ENCODE peak calls at places on chromosomes 16 and 17, in nine cellular contexts. One of them, this sample, is unnamed.

GRCh38 chr17:50328360-50328759 is 17.6 kb upstream of the XYLT2 start:
- DNase-seq in A549: no peak
- DNase-seq in sigmoid colon: no peak
- DNase-seq in stomach: no peak
- DNase-seq in suprapubic skin: no peak
- DNase-seq in heart left ventricle: no peak
- DNase-seq in testis: no peak
- DNase-seq in body of pancreas: no peak
- DNase-seq in HCT116: no peak
- DNase-seq in this sample: no peak

GRCh38 chr17:61129876-61130275 is 269.8 kb upstream of the TBX2 start:
- DNase-seq in testis: no peak
- DNase-seq in heart left ventricle: no peak
- DNase-seq in body of pancreas: no peak
- DNase-seq in stomach: no peak
- DNase-seq in A549: no peak
- DNase-seq in HCT116: no peak
- DNase-seq in sigmoid colon: no peak
- DNase-seq in suprapubic skin: no peak
- DNase-seq in this sample: no peak

GRCh38 chr16:14470788-14471187 is 159.3 kb downstream of the PARN start:
- DNase-seq in stomach: no peak
- DNase-seq in HCT116: no peak
- DNase-seq in heart left ventricle: no peak
- DNase-seq in body of pancreas: no peak
- DNase-seq in sigmoid colon: no peak
- DNase-seq in suprapubic skin: no peak
- DNase-seq in A549: no peak
- DNase-seq in testis: no peak
- DNase-seq in this sample: no peak

GRCh38 chr17:31371511-31372097 is 19.9 kb upstream of the RAB11FIP4 start:
- DNase-seq in heart left ventricle: no peak
- DNase-seq in suprapubic skin: no peak
- DNase-seq in A549: no peak
- DNase-seq in body of pancreas: no peak
- DNase-seq in HCT116: no peak
- DNase-seq in sigmoid colon: no peak
- DNase-seq in stomach: no peak
- DNase-seq in testis: no peak
- DNase-seq in this sample: no peak

GRCh38 chr17:49438885-49439284 is 24.2 kb upstream of the PHB1 start:
- DNase-seq in stomach: no peak
- DNase-seq in suprapubic skin: peak
- DNase-seq in heart left ventricle: no peak
- DNase-seq in testis: no peak
- DNase-seq in body of pancreas: no peak
- DNase-seq in sigmoid colon: no peak
- DNase-seq in HCT116: no peak
- DNase-seq in A549: no peak
- DNase-seq in this sample: no peak

GRCh38 chr17:20189322-20189721 is 180.2 kb downstream of the SPECC1 start:
- DNase-seq in A549: no peak
- DNase-seq in HCT116: no peak
- DNase-seq in stomach: no peak
- DNase-seq in body of pancreas: no peak
- DNase-seq in testis: peak
- DNase-seq in sigmoid colon: no peak
- DNase-seq in suprapubic skin: no peak
- DNase-seq in heart left ventricle: no peak
- DNase-seq in this sample: peak

GRCh38 chr16:15642557-15643452 is at the start of gene MARF1:
- DNase-seq in sigmoid colon: peak
- DNase-seq in body of pancreas: peak
- DNase-seq in stomach: peak
- DNase-seq in suprapubic skin: peak
- DNase-seq in HCT116: peak
- DNase-seq in testis: peak
- DNase-seq in A549: peak
- DNase-seq in heart left ventricle: peak
- DNase-seq in this sample: peak

GRCh38 chr16:71722801-71723536 is 1.5 kb downstream of the PHLPP2 start:
- DNase-seq in suprapubic skin: peak
- DNase-seq in heart left ventricle: peak
- DNase-seq in stomach: peak
- DNase-seq in body of pancreas: peak
- DNase-seq in HCT116: peak
- DNase-seq in A549: peak
- DNase-seq in sigmoid colon: peak
- DNase-seq in testis: peak
- DNase-seq in this sample: peak

GRCh38 chr16:28308794-28309535 is 16.6 kb downstream of the SBK1 start:
- DNase-seq in HCT116: no peak
- DNase-seq in body of pancreas: no peak
- DNase-seq in suprapubic skin: no peak
- DNase-seq in sigmoid colon: no peak
- DNase-seq in stomach: no peak
- DNase-seq in testis: no peak
- DNase-seq in heart left ventricle: peak
- DNase-seq in A549: no peak
- DNase-seq in this sample: no peak

GRCh38 chr17:64196626-64197025 is 66.4 kb downstream of the TEX2 start:
- DNase-seq in A549: no peak
- DNase-seq in sigmoid colon: no peak
- DNase-seq in stomach: no peak
- DNase-seq in suprapubic skin: no peak
- DNase-seq in heart left ventricle: no peak
- DNase-seq in HCT116: no peak
- DNase-seq in body of pancreas: no peak
- DNase-seq in testis: no peak
- DNase-seq in this sample: no peak

GRCh38 chr16:67192781-67193260 is 866 bp downstream of the E2F4 start:
- DNase-seq in suprapubic skin: no peak
- DNase-seq in testis: no peak
- DNase-seq in body of pancreas: no peak
- DNase-seq in HCT116: no peak
- DNase-seq in sigmoid colon: no peak
- DNase-seq in heart left ventricle: no peak
- DNase-seq in stomach: no peak
- DNase-seq in A549: no peak
- DNase-seq in this sample: peak

GRCh38 chr16:29312835-29313558 is 93.5 kb downstream of the NPIPB11 start:
- DNase-seq in body of pancreas: no peak
- DNase-seq in sigmoid colon: peak
- DNase-seq in HCT116: no peak
- DNase-seq in suprapubic skin: no peak
- DNase-seq in testis: peak
- DNase-seq in A549: no peak
- DNase-seq in stomach: no peak
- DNase-seq in heart left ventricle: no peak
- DNase-seq in this sample: no peak

GRCh38 chr16:66457888-66458287 is 30.8 kb downstream of the BEAN1 start:
- DNase-seq in A549: peak
- DNase-seq in body of pancreas: no peak
- DNase-seq in suprapubic skin: peak
- DNase-seq in sigmoid colon: peak
- DNase-seq in HCT116: no peak
- DNase-seq in stomach: no peak
- DNase-seq in testis: no peak
- DNase-seq in heart left ventricle: no peak
- DNase-seq in this sample: no peak

GRCh38 chr17:48045270-48046001 is 2.7 kb upstream of the NFE2L1 start:
- DNase-seq in testis: no peak
- DNase-seq in suprapubic skin: no peak
- DNase-seq in stomach: no peak
- DNase-seq in heart left ventricle: no peak
- DNase-seq in sigmoid colon: no peak
- DNase-seq in HCT116: no peak
- DNase-seq in A549: no peak
- DNase-seq in body of pancreas: peak
- DNase-seq in this sample: no peak

GRCh38 chr16:88570691-88571092 is 489 bp downstream of the ZC3H18 start:
- DNase-seq in stomach: no peak
- DNase-seq in testis: peak
- DNase-seq in A549: no peak
- DNase-seq in heart left ventricle: no peak
- DNase-seq in sigmoid colon: no peak
- DNase-seq in body of pancreas: peak
- DNase-seq in HCT116: no peak
- DNase-seq in suprapubic skin: no peak
- DNase-seq in this sample: peak

GRCh38 chr16:89793955-89794354 is 22.5 kb downstream of the FANCA start:
- DNase-seq in heart left ventricle: no peak
- DNase-seq in sigmoid colon: no peak
- DNase-seq in body of pancreas: no peak
- DNase-seq in testis: no peak
- DNase-seq in suprapubic skin: no peak
- DNase-seq in HCT116: no peak
- DNase-seq in stomach: no peak
- DNase-seq in A549: no peak
- DNase-seq in this sample: no peak

DNA sequence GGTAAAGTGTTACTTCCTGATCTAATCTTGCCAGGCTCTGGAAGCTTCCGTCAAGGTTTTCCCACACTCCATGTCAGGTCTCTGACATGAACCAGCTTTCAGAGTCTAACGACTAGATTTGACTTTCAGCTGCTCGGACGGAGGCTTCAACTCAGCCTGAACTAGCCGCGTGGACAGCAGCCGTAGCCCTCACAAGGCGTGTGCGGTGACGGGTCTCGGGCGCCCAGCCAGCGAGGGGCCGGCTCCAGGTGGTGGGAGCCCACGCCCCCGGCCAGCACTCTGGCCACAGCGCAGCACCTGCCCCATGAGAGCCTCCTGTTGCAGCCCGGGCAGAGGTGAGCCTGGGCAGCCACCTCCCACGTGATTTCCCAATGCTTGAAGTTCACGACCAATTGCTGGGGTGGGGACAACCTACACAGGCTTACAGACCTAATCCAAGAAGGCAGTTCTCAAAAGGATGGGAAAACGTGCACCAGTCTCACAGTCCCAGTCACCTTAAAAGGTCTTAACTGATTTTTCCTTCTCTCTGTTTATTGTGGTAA is 45.5 kb downstream of the TBC1D16 start:
- DNase-seq in sigmoid colon: no peak
- DNase-seq in suprapubic skin: no peak
- DNase-seq in body of pancreas: no peak
- DNase-seq in HCT116: no peak
- DNase-seq in stomach: no peak
- DNase-seq in A549: no peak
- DNase-seq in heart left ventricle: no peak
- DNase-seq in testis: no peak
- DNase-seq in this sample: no peak
- TF ChIP-seq POLR2A in sigmoid colon: no peak
- TF ChIP-seq POLR2A in suprapubic skin: no peak
- TF ChIP-seq POLR2A in body of pancreas: no peak
- TF ChIP-seq POLR2A in HCT116: no peak
- TF ChIP-seq POLR2A in stomach: no peak
- TF ChIP-seq POLR2A in A549: no peak
- TF ChIP-seq POLR2A in heart left ventricle: no peak
- TF ChIP-seq POLR2A in testis: no peak
- TF ChIP-seq POLR2A in this sample: no peak

GRCh38 chr16:17379121-17379571 is 91.6 kb downstream of the XYLT1 start:
- DNase-seq in suprapubic skin: no peak
- DNase-seq in sigmoid colon: peak
- DNase-seq in heart left ventricle: peak
- DNase-seq in stomach: no peak
- DNase-seq in A549: no peak
- DNase-seq in body of pancreas: no peak
- DNase-seq in testis: peak
- DNase-seq in HCT116: no peak
- DNase-seq in this sample: no peak
- TF ChIP-seq POLR2A in suprapubic skin: no peak
- TF ChIP-seq POLR2A in sigmoid colon: no peak
- TF ChIP-seq POLR2A in heart left ventricle: no peak
- TF ChIP-seq POLR2A in stomach: no peak
- TF ChIP-seq POLR2A in A549: no peak
- TF ChIP-seq POLR2A in body of pancreas: no peak
- TF ChIP-seq POLR2A in testis: no peak
- TF ChIP-seq POLR2A in HCT116: no peak
- TF ChIP-seq POLR2A in this sample: no peak

GRCh38 chr17:39921323-39921722 is 2.9 kb upstream of the GSDMB start:
- DNase-seq in heart left ventricle: no peak
- DNase-seq in sigmoid colon: no peak
- DNase-seq in A549: no peak
- DNase-seq in stomach: no peak
- DNase-seq in HCT116: no peak
- DNase-seq in suprapubic skin: no peak
- DNase-seq in testis: no peak
- DNase-seq in body of pancreas: no peak
- DNase-seq in this sample: no peak
- TF ChIP-seq POLR2A in heart left ventricle: no peak
- TF ChIP-seq POLR2A in sigmoid colon: no peak
- TF ChIP-seq POLR2A in A549: no peak
- TF ChIP-seq POLR2A in stomach: no peak
- TF ChIP-seq POLR2A in HCT116: no peak
- TF ChIP-seq POLR2A in suprapubic skin: no peak
- TF ChIP-seq POLR2A in testis: no peak
- TF ChIP-seq POLR2A in body of pancreas: no peak
- TF ChIP-seq POLR2A in this sample: no peak

DNA sequence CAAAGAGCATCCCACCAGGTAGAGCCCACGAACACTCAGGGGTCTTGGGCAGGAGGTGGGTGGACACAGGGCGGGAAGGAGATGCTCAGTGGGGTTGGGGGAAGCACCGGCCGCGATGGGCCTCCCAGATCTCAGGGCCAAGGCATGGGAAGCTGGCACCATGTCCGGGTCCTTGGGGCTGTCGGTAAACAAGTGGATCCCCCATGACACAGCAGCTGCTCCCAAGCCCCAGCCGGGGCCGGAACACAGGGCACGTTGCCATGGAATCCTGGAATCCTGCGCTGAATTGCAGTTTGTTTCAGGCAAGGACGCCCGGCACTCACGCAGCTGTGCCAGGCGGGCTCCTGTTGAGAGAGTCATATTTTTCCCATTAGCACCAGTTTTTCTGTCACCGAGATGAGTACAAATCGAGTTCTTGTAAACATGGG is 23.0 kb upstream of the CHMP6 start:
- DNase-seq in heart left ventricle: no peak
- DNase-seq in HCT116: no peak
- DNase-seq in sigmoid colon: peak
- DNase-seq in suprapubic skin: no peak
- DNase-seq in A549: no peak
- DNase-seq in body of pancreas: no peak
- DNase-seq in testis: peak
- DNase-seq in stomach: no peak
- DNase-seq in this sample: no peak
- TF ChIP-seq POLR2A in heart left ventricle: no peak
- TF ChIP-seq POLR2A in HCT116: no peak
- TF ChIP-seq POLR2A in sigmoid colon: no peak
- TF ChIP-seq POLR2A in suprapubic skin: no peak
- TF ChIP-seq POLR2A in A549: no peak
- TF ChIP-seq POLR2A in body of pancreas: no peak
- TF ChIP-seq POLR2A in testis: no peak
- TF ChIP-seq POLR2A in stomach: no peak
- TF ChIP-seq POLR2A in this sample: no peak

This sample was measured in erythroblast.